ENCODE peak calls at places on chromosomes 6 and 20, in six cellular contexts. N, W, A, T, V and B are unnamed samples.

GRCh38 chr6:137631323-137631722 is 137.1 kb upstream of the OLIG3 start:
- DNase-seq in N (no peak), W (no peak), A (no peak), T (peak), V (no peak), B (peak)

GRCh38 chr6:35089935-35090505 is 51.1 kb downstream of the TCP11 start:
- DNase-seq in N (peak), W (peak), A (no peak), T (peak), V (no peak), B (peak)

GRCh38 chr6:169782966-169783760 is 31.7 kb downstream of the ERMARD start:
- DNase-seq in N (no peak), W (no peak), A (no peak), T (no peak), V (no peak), B (no peak)

GRCh38 chr6:7787137-7787575 is 61.3 kb downstream of the BMP6 start:
- DNase-seq in N (peak), W (no peak), A (no peak), T (no peak), V (no peak), B (no peak)

GRCh38 chr6:44474643-44475042 is 87.1 kb downstream of the CDC5L start:
- DNase-seq in N (no peak), W (no peak), A (no peak), T (no peak), V (no peak), B (no peak)

GRCh38 chr6:149580880-149581279 is 14.7 kb downstream of the GINM1 start:
- DNase-seq in N (no peak), W (no peak), A (no peak), T (no peak), V (no peak), B (no peak)

GRCh38 chr6:41546866-41547798 is 951 bp downstream of the FOXP4 start:
- DNase-seq in N (no peak), W (peak), A (peak), T (peak), V (no peak), B (peak)

GRCh38 chr20:9081423-9081966 is 12.6 kb downstream of the PLCB4 start:
- DNase-seq in N (peak), W (no peak), A (no peak), T (no peak), V (no peak), B (no peak)

GRCh38 chr20:23679448-23680092 is 9.3 kb downstream of the CST4 start:
- DNase-seq in N (no peak), W (no peak), A (no peak), T (no peak), V (no peak), B (no peak)

GRCh38 chr20:24027229-24027628 is 38.6 kb upstream of the GGTLC1 start:
- DNase-seq in N (no peak), W (peak), A (peak), T (peak), V (no peak), B (no peak)

GRCh38 chr20:59718681-59719080 is 114.3 kb downstream of the PHACTR3 start:
- DNase-seq in N (no peak), W (no peak), A (no peak), T (no peak), V (no peak), B (no peak)

GRCh38 chr6:53066059-53066406 is 829 bp downstream of the FBXO9 start:
- DNase-seq in N (no peak), W (peak), A (peak), T (peak), V (peak), B (peak)

GRCh38 chr20:10637563-10637962 is 36.2 kb downstream of the JAG1 start:
- DNase-seq in N (no peak), W (no peak), A (no peak), T (no peak), V (no peak), B (no peak)

GRCh38 chr20:3270051-3270450 is 31.1 kb upstream of the SLC4A11 start:
- DNase-seq in N (no peak), W (no peak), A (no peak), T (no peak), V (no peak), B (no peak)

GRCh38 chr6:63475707-63476106 is 96.6 kb upstream of the LOC128125822 start:
- DNase-seq in N (no peak), W (no peak), A (no peak), T (no peak), V (no peak), B (no peak)

GRCh38 chr6:138188278-138188923 is 26.7 kb downstream of the ARFGEF3 start:
- DNase-seq in N (no peak), W (no peak), A (no peak), T (no peak), V (no peak), B (no peak)

GRCh38 chr20:54085425-54085824 is 15.0 kb upstream of the BCAS1 start:
- DNase-seq in N (no peak), W (no peak), A (no peak), T (no peak), V (no peak), B (no peak)

GRCh38 chr20:50848846-50849673 is 54.2 kb downstream of the BCAS4 start:
- DNase-seq in N (no peak), W (no peak), A (no peak), T (peak), V (no peak), B (no peak)

GRCh38 chr6:138953451-138953850 is 34.6 kb downstream of the REPS1 start:
- DNase-seq in N (no peak), W (no peak), A (no peak), T (no peak), V (no peak), B (no peak)

GRCh38 chr6:150176659-150177058 is 33.8 kb downstream of the PPP1R14C start:
- DNase-seq in N (no peak), W (no peak), A (no peak), T (no peak), V (no peak), B (no peak)

GRCh38 chr6:148416309-148416965 is 73.8 kb downstream of the SASH1 start:
- DNase-seq in N (no peak), W (no peak), A (no peak), T (no peak), V (no peak), B (no peak)

GRCh38 chr6:97437087-97437486 is 154.1 kb upstream of the MMS22L start:
- DNase-seq in N (peak), W (no peak), A (no peak), T (no peak), V (no peak), B (peak)

GRCh38 chr6:4017847-4018193 is 61.1 kb downstream of the FAM217A start:
- DNase-seq in N (no peak), W (peak), A (no peak), T (peak), V (no peak), B (peak)

GRCh38 chr20:35742741-35743523 is 872 bp upstream of the RBM39 start:
- DNase-seq in N (no peak), W (no peak), A (no peak), T (peak), V (no peak), B (peak)

GRCh38 chr20:8709627-8710026 is 359.3 kb upstream of the PLCB4 start:
- DNase-seq in N (no peak), W (no peak), A (no peak), T (no peak), V (no peak), B (no peak)

GRCh38 chr6:149851461-149851860 is 12.7 kb downstream of the LRP11 start:
- DNase-seq in N (no peak), W (no peak), A (no peak), T (no peak), V (no peak), B (no peak)

GRCh38 chr6:89794324-89794723 is 25.3 kb downstream of the MDN1 start:
- DNase-seq in N (no peak), W (peak), A (no peak), T (no peak), V (no peak), B (no peak)

GRCh38 chr6:28090902-28091586 is 10.7 kb downstream of the ZNF165 start:
- DNase-seq in N (no peak), W (no peak), A (peak), T (no peak), V (no peak), B (no peak)

GRCh38 chr20:6566821-6567220 is 200.7 kb upstream of the BMP2 start:
- DNase-seq in N (no peak), W (no peak), A (no peak), T (no peak), V (no peak), B (no peak)

GRCh38 chr20:20076297-20077065 is 24.1 kb downstream of the CFAP61 start:
- DNase-seq in N (peak), W (peak), A (no peak), T (no peak), V (no peak), B (no peak)

GRCh38 chr6:78836610-78837009 is 30.7 kb upstream of the IRAK1BP1 start:
- DNase-seq in N (no peak), W (no peak), A (no peak), T (no peak), V (no peak), B (no peak)

GRCh38 chr6:78831492-78831891 is 35.9 kb upstream of the IRAK1BP1 start:
- DNase-seq in N (no peak), W (no peak), A (no peak), T (no peak), V (no peak), B (no peak)

GRCh38 chr6:78832091-78832808 is 35.1 kb upstream of the IRAK1BP1 start:
- DNase-seq in N (no peak), W (no peak), A (no peak), T (no peak), V (no peak), B (no peak)

GRCh38 chr6:78830810-78831209 is 36.5 kb upstream of the IRAK1BP1 start:
- DNase-seq in N (no peak), W (no peak), A (no peak), T (no peak), V (no peak), B (no peak)

DNA sequence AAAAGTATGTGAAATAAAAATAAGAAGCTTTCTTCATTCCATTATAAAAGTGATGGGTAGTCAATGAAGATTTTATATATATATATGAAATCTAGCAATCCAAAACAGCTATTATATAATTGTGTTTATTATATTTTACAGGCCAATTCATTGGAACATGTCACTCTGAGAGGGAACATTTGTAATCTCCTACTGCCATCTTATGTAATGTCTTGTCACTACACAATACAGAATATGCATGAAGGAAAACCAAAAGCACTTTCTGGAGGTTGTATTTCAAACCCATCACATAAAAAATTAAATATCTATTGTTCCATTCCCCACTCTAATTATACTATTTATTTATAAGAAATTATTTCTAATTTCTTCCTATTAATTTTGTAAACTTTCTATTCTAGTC is 31.5 kb upstream of the IRAK1BP1 start:
- DNase-seq in N (no peak), W (no peak), A (no peak), T (no peak), V (no peak), B (no peak)
- TF ChIP-seq CTCF in N (peak), W (no peak), A (peak), T (no peak), V (no peak), B (no peak)

DNA sequence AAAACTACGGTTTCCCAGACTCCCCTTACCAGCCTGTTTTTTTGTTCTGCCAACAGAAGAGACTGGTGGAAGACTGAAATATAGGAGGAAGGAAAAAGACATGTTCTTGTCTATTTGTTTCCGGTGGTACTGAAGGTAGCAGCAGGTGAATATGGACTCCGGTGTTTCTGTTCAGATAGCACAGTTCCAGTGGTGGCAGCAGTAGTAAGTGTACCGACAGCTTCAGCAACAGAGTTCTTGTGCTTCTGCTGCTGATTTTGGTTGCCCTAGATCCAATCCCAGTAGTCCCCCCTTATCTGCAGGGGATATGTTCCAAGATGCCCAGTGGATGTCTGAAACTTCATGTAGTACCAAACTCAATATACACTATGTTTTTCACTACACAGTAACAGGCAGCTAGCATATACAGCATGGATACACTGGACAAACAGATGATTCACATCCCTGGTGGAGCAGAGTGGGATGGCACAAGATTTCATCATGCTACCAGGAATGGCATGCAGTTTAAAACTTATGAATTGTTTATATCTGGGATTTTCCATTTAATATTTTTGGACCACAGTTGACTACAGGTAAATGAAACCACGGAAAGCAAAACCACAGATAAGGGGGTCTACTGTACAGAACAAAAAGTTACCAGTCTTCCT is 301.8 kb downstream of the BTBD9 start:
- DNase-seq in N (peak), W (no peak), A (no peak), T (no peak), V (no peak), B (no peak)
- TF ChIP-seq CTCF in N (peak), W (no peak), A (no peak), T (no peak), V (no peak), B (no peak)

GRCh38 chr20:37343994-37344355 is 2.0 kb upstream of the SRC start:
- DNase-seq in N (no peak), W (no peak), A (no peak), T (no peak), V (no peak), B (no peak)

GRCh38 chr20:37343212-37343993 is 2.5 kb upstream of the SRC start:
- DNase-seq in N (no peak), W (peak), A (no peak), T (no peak), V (peak), B (no peak)

GRCh38 chr20:37341632-37342031 is 4.3 kb upstream of the SRC start:
- DNase-seq in N (no peak), W (no peak), A (no peak), T (no peak), V (no peak), B (no peak)

GRCh38 chr20:37340998-37341397 is 4.9 kb upstream of the SRC start:
- DNase-seq in N (no peak), W (no peak), A (no peak), T (no peak), V (no peak), B (no peak)

DNA sequence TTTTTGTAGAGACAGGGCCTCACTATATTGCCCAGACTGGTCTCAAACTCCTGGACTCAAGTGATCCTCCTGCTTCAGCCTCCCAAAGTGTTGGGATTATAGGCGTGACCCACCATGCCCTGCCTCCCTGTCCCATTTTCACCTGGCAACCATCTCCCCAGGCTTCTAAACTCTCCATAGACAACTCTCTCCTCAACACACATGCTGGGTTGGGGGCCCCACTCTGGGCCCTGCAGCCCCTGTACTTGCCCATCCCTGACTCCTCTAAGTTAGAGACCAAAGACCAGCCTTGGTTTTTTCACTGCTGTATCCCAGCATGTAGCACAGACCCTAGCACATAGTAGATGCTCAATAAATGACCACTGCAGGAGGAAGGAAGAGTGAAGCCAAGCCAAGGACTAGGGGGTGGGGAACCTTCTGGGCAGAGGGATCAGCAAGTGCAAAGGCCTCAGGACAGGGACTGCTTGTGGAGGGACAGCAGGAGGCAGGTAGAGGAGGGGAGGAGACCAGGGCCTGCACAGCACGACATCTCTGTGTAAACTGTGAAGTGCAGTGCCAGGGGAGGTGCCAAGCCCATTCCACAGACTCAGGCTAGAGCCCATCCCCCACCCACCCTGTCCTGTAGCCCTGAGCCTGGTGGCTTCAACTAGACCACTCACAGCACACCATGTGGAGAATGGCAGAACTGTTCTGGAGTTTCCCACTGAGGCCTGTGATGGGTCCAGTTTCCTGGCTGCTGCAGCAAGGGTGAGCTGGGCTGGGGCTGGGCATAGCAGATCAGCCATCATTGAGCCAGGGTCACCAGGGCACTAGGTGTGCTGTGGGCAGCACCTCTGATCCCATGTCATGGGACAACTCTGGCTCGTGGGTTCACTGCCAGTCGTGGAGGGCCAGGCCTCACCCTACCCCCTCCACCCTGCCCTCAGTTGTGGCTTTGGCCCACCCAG is 3.4 kb upstream of the SRC start:
- DNase-seq in N (no peak), W (no peak), A (no peak), T (no peak), V (no peak), B (no peak)
- TF ChIP-seq CTCF in N (no peak), W (no peak), A (no peak), T (no peak), V (no peak), B (no peak)

DNA sequence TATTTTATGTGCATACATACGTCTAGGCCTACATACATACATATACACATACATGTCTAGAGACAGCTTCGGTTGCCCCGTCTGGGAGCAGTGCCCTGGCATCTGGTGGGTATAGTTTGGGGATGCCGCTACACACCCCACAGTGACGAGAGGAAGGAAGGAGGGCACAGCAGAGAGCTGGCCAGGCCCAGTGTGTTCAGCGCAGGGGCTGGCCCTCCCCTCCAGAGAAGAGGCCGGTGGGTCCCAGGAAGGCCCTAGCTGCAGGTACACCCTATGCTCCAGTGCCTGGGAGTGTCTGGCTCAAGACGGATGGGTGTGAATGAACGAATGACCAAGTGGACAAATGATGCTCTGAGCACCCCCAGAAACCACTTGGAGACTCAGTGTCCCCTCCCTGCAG is 284.6 kb downstream of the CDH4 start:
- DNase-seq in N (no peak), W (no peak), A (no peak), T (no peak), V (no peak), B (no peak)
- TF ChIP-seq CTCF in N (no peak), W (no peak), A (no peak), T (no peak), V (no peak), B (no peak)